ENCODE peak calls at places on chromosomes 12 and 14, in ten cellular contexts. M is Peyer's patch, Y is uterus, P is heart left ventricle, Z is body of pancreas, J is endothelial cell of umbilical vein, W is adrenal gland, B is stomach, H is transverse colon, Q is tibial nerve. L is an unnamed sample.

GRCh38 chr14:18660585-18660922 is 59.6 kb downstream of the OR11H12 start:
- DNase-seq in J (no peak), M (no peak), Q (no peak), P (no peak), W (no peak), B (no peak), Y (no peak), Z (no peak), H (no peak), L (no peak)

GRCh38 chr14:56107615-56108014 is 10.6 kb upstream of the PELI2 start:
- DNase-seq in Q (no peak), W (no peak), B (no peak), Z (peak), H (no peak), M (no peak), J (no peak), Y (no peak), P (no peak), L (no peak)

GRCh38 chr14:97757491-97757890 is 960.3 kb downstream of the VRK1 start:
- DNase-seq in Y (no peak), Q (no peak), W (no peak), H (no peak), Z (no peak), J (no peak), P (no peak), M (no peak), B (no peak), L (no peak)

GRCh38 chr12:103677905-103678304 is 90.8 kb downstream of the STAB2 start:
- DNase-seq in P (no peak), Z (no peak), J (no peak), M (no peak), Q (no peak), B (no peak), Y (no peak), W (no peak), H (no peak), L (no peak)

GRCh38 chr14:102594514-102595175 is 2.2 kb downstream of the RCOR1 start:
- DNase-seq in W (peak), Y (peak), M (peak), Z (peak), B (peak), J (peak), Q (peak), H (peak), P (peak), L (peak)

GRCh38 chr14:33848706-33849454 is 102.0 kb downstream of the EGLN3 start:
- DNase-seq in W (peak), B (peak), Y (peak), P (peak), M (no peak), Q (no peak), Z (peak), J (peak), H (peak), L (peak)

GRCh38 chr12:70615177-70615576 is 22.1 kb downstream of the PTPRB start:
- DNase-seq in Q (no peak), Y (no peak), H (no peak), B (no peak), Z (no peak), M (no peak), W (no peak), P (no peak), J (no peak), L (no peak)

GRCh38 chr14:96217381-96217913 is 12.8 kb downstream of the BDKRB2 start:
- DNase-seq in W (no peak), B (no peak), J (no peak), M (no peak), Z (no peak), Y (no peak), H (no peak), Q (no peak), P (no peak), L (no peak)

GRCh38 chr14:77026930-77027537 is 1.5 kb downstream of the IRF2BPL start:
- DNase-seq in P (peak), Y (peak), M (peak), Q (no peak), B (peak), Z (peak), J (peak), W (peak), H (no peak), L (peak)

GRCh38 chr12:48105321-48105866 is 485 bp downstream of the SENP1 start:
- DNase-seq in Z (no peak), J (peak), P (no peak), Q (no peak), Y (no peak), H (no peak), B (no peak), M (no peak), W (no peak), L (peak)

GRCh38 chr14:53306926-53307325 is 153.8 kb upstream of the DDHD1 start:
- DNase-seq in Q (no peak), B (no peak), Z (no peak), M (no peak), W (no peak), P (peak), J (no peak), H (no peak), Y (peak), L (no peak)

GRCh38 chr12:30570206-30570890 is 125.3 kb downstream of the IPO8 start:
- DNase-seq in P (no peak), Z (peak), J (no peak), W (no peak), H (no peak), B (no peak), M (peak), Q (no peak), Y (no peak), L (no peak)

GRCh38 chr12:96368233-96368632 is 32.0 kb downstream of the CDK17 start:
- DNase-seq in H (no peak), W (peak), Y (no peak), Q (no peak), P (no peak), J (peak), M (no peak), Z (no peak), B (no peak), L (no peak)

GRCh38 chr12:6915023-6915788 is 826 bp downstream of the ENO2 start:
- DNase-seq in Y (no peak), W (no peak), H (no peak), M (no peak), B (no peak), Q (peak), J (no peak), Z (no peak), P (no peak), L (peak)

GRCh38 chr12:111430418-111431353 is 25.0 kb downstream of the SH2B3 start:
- DNase-seq in B (no peak), M (peak), Y (no peak), H (no peak), W (no peak), Q (no peak), J (peak), P (peak), Z (no peak), L (no peak)
- TF ChIP-seq POLR2A in B (no peak), M (no peak), Y (no peak), H (no peak), W (no peak), Q (no peak), J (no peak), P (no peak), Z (no peak), L (no peak)

GRCh38 chr14:22980672-22981089 is 1.7 kb downstream of the AJUBA start:
- DNase-seq in H (peak), Q (no peak), Z (peak), P (peak), W (peak), Y (peak), M (no peak), J (no peak), B (peak), L (no peak)
- TF ChIP-seq POLR2A in H (no peak), Q (no peak), Z (peak), P (no peak), W (no peak), Y (no peak), M (no peak), J (peak), B (no peak), L (no peak)

DNA sequence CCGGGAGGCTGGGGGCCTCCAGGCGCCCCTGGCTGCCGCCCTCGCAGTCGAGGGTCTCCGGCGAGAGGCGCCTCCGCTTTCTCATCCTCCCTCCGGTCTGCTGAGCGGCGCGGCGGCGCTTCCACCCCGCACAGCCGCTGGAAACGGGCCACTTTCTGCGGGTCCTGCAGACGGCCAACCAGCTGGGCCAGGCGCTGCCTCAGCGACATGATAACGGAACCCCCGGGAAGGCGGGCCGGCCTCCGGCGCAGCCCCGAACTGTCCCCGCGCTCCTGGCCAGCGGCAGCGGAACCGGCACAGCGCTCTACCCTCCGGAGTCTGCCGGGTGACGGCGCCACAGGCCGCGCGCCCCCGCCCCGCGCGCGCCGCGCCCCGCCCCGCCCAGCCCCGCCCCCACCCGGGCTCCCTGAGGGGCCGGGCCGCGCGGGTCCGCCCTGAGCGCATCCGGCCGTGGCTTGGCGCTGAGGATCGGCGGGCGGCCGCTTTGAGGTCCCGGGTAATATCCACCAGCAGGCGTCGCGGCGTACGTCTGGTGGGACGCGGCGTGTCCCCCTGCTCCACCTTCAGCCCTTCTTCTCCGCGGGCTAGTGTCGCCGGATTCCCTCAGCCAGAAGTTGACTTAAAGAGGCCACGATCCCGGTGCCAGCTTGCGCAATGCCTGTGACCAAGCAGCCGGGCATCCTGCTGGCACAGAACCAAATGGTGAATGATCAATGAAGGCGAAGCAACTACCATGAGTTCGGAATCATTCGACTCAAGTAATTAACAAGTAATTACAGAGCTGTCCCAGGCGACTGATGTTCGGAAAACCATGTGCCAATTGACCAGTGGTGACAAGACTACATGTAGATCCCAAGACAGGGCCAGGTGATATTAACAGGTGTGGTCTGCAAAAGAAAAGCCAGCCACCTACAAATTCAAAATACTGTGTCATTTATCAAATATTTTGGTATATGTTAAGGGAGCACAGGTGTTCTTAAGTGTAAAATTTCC is at the start of gene SGPP1:
- DNase-seq in P (peak), Z (peak), Q (peak), B (peak), W (peak), Y (peak), H (peak), M (peak), J (peak), L (peak)
- TF ChIP-seq POLR2A in P (no peak), Z (peak), Q (peak), B (no peak), W (peak), Y (peak), H (peak), M (peak), J (peak), L (peak)

GRCh38 chr12:109575683-109576082 is 2.1 kb downstream of the MVK start:
- DNase-seq in P (no peak), J (no peak), Q (no peak), M (no peak), B (no peak), Z (no peak), H (no peak), Y (no peak), W (no peak), L (no peak)

GRCh38 chr12:109573914-109574244 is 285 bp downstream of the MVK start:
- DNase-seq in W (no peak), M (no peak), Y (no peak), J (no peak), H (no peak), Z (no peak), P (no peak), Q (no peak), B (no peak), L (no peak)

GRCh38 chr12:109571773-109572505 is 1.4 kb downstream of the MMAB start:
- DNase-seq in H (no peak), Z (no peak), M (no peak), P (no peak), Q (no peak), B (no peak), W (no peak), Y (no peak), J (no peak), L (no peak)

GRCh38 chr12:109572506-109572845 is 828 bp downstream of the MMAB start:
- DNase-seq in Z (no peak), Y (no peak), B (no peak), J (no peak), P (no peak), M (no peak), H (no peak), W (peak), Q (no peak), L (peak)

DNA sequence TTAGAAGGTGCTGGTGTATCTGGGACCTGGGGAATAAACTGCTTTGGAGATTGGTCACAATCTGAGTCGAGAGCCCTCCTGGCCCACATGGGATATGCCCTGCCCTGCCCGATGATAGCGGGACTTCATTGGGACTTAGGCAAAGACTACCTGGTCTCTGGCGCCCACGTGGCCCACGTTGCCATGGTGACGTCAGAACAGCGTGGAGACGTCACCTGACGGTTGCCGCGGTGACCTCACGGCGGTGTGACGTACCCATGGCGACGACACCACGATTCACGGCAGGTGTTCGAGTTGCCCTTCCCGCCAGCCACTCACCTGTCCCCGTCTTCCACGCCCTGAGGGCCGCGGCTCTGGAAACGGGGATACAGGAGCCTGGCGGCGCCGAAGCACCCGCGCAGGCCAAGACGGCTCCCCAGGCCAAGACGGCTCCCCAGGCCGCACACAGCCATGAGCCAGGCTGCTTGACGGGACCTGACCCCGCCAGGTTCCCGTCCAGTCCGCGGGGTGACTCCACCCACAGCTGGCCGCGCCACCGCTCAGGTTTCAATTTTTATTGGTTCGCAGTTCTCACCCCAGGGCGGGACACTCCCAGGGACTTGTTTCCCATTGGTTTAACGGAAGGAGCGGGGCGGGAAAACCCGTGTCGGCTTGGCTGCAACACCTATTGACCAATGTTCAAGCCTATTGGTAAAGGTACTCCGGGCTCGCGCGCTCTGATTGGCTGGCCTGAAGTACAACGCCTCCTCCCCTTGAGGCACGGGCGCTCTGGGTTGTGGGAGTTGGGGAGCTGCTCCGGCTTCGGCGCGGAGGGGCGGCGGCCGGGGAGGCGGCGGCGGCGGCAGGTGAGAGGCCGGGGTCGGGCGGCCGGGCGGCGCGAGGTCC is at the start of the genes MMAB and MVK:
- DNase-seq in Y (peak), M (peak), J (peak), Q (peak), P (peak), H (peak), Z (peak), B (peak), W (peak), L (peak)
- TF ChIP-seq POLR2A in Y (peak), M (peak), J (peak), Q (no peak), P (no peak), H (peak), Z (peak), B (no peak), W (peak), L (peak)